ENCODE peak calls at places on chromosome 9, in eight cellular contexts. One of them, this sample, is unnamed.

GRCh38 chr9:114919611-114920010 is 10.8 kb downstream of the TNFSF8 start:
- DNase-seq in endothelial cell: no peak
- DNase-seq in erythroblast: no peak
- DNase-seq in neural progenitor cell: no peak
- DNase-seq in stimulated activated CD4-positive, alpha-beta T cell treated with anti-CD3 and anti-CD28 coated beads, Interleukin-1b, Interleukin-23, amount 100 ng/mL, for 48 hours: peak; percentile 33
- DNase-seq in activated CD4-positive, alpha-beta memory T cell treated with anti-CD3 and anti-CD28 coated beads for 36 hours: peak; percentile 68
- DNase-seq in stimulated activated CD8-positive, alpha-beta memory T cell treated with anti-CD3 and anti-CD28 coated beads, Interleukin-2, amount 100 ng/mL, for 48 hours: no peak
- DNase-seq in stimulated activated naive B cell treated with anti-CD40 and anti-IgM and Interleukin-4, amounts not matched to agents 10 μg/mL and 1 μg/mL and 100 μg/mL, for 72 hours: no peak
- DNase-seq in this sample: no peak

GRCh38 chr9:124340219-124341069 is 74.8 kb downstream of the PSMB7 start:
- DNase-seq in endothelial cell: no peak
- DNase-seq in erythroblast: no peak
- DNase-seq in neural progenitor cell: no peak
- DNase-seq in stimulated activated CD4-positive, alpha-beta T cell treated with anti-CD3 and anti-CD28 coated beads, Interleukin-1b, Interleukin-23, amount 100 ng/mL, for 48 hours: no peak
- DNase-seq in activated CD4-positive, alpha-beta memory T cell treated with anti-CD3 and anti-CD28 coated beads for 36 hours: no peak
- DNase-seq in stimulated activated CD8-positive, alpha-beta memory T cell treated with anti-CD3 and anti-CD28 coated beads, Interleukin-2, amount 100 ng/mL, for 48 hours: no peak
- DNase-seq in stimulated activated naive B cell treated with anti-CD40 and anti-IgM and Interleukin-4, amounts not matched to agents 10 μg/mL and 1 μg/mL and 100 μg/mL, for 72 hours: no peak
- DNase-seq in this sample: no peak

GRCh38 chr9:128092199-128092977 is 24.4 kb downstream of the SLC25A25 start:
- DNase-seq in endothelial cell: no peak
- DNase-seq in erythroblast: no peak
- DNase-seq in neural progenitor cell: no peak
- DNase-seq in stimulated activated CD4-positive, alpha-beta T cell treated with anti-CD3 and anti-CD28 coated beads, Interleukin-1b, Interleukin-23, amount 100 ng/mL, for 48 hours: no peak
- DNase-seq in activated CD4-positive, alpha-beta memory T cell treated with anti-CD3 and anti-CD28 coated beads for 36 hours: no peak
- DNase-seq in stimulated activated CD8-positive, alpha-beta memory T cell treated with anti-CD3 and anti-CD28 coated beads, Interleukin-2, amount 100 ng/mL, for 48 hours: no peak
- DNase-seq in stimulated activated naive B cell treated with anti-CD40 and anti-IgM and Interleukin-4, amounts not matched to agents 10 μg/mL and 1 μg/mL and 100 μg/mL, for 72 hours: no peak
- DNase-seq in this sample: no peak

GRCh38 chr9:91847576-91847975 is 102.5 kb downstream of the ROR2 start:
- DNase-seq in endothelial cell: peak; percentile 30
- DNase-seq in erythroblast: no peak
- DNase-seq in neural progenitor cell: no peak
- DNase-seq in stimulated activated CD4-positive, alpha-beta T cell treated with anti-CD3 and anti-CD28 coated beads, Interleukin-1b, Interleukin-23, amount 100 ng/mL, for 48 hours: no peak
- DNase-seq in activated CD4-positive, alpha-beta memory T cell treated with anti-CD3 and anti-CD28 coated beads for 36 hours: peak; percentile 35
- DNase-seq in stimulated activated CD8-positive, alpha-beta memory T cell treated with anti-CD3 and anti-CD28 coated beads, Interleukin-2, amount 100 ng/mL, for 48 hours: no peak
- DNase-seq in stimulated activated naive B cell treated with anti-CD40 and anti-IgM and Interleukin-4, amounts not matched to agents 10 μg/mL and 1 μg/mL and 100 μg/mL, for 72 hours: no peak
- DNase-seq in this sample: no peak

GRCh38 chr9:126661521-126662251 is 48.0 kb downstream of the LMX1B start:
- DNase-seq in endothelial cell: peak; percentile 69
- DNase-seq in erythroblast: no peak
- DNase-seq in neural progenitor cell: peak; percentile 72
- DNase-seq in stimulated activated CD4-positive, alpha-beta T cell treated with anti-CD3 and anti-CD28 coated beads, Interleukin-1b, Interleukin-23, amount 100 ng/mL, for 48 hours: no peak
- DNase-seq in activated CD4-positive, alpha-beta memory T cell treated with anti-CD3 and anti-CD28 coated beads for 36 hours: no peak
- DNase-seq in stimulated activated CD8-positive, alpha-beta memory T cell treated with anti-CD3 and anti-CD28 coated beads, Interleukin-2, amount 100 ng/mL, for 48 hours: no peak
- DNase-seq in stimulated activated naive B cell treated with anti-CD40 and anti-IgM and Interleukin-4, amounts not matched to agents 10 μg/mL and 1 μg/mL and 100 μg/mL, for 72 hours: no peak
- DNase-seq in this sample: peak; percentile 82

GRCh38 chr9:136023401-136024225 is 62.4 kb upstream of the UBAC1 start:
- DNase-seq in endothelial cell: no peak
- DNase-seq in erythroblast: no peak
- DNase-seq in neural progenitor cell: no peak
- DNase-seq in stimulated activated CD4-positive, alpha-beta T cell treated with anti-CD3 and anti-CD28 coated beads, Interleukin-1b, Interleukin-23, amount 100 ng/mL, for 48 hours: no peak
- DNase-seq in activated CD4-positive, alpha-beta memory T cell treated with anti-CD3 and anti-CD28 coated beads for 36 hours: peak; percentile 2
- DNase-seq in stimulated activated CD8-positive, alpha-beta memory T cell treated with anti-CD3 and anti-CD28 coated beads, Interleukin-2, amount 100 ng/mL, for 48 hours: no peak
- DNase-seq in stimulated activated naive B cell treated with anti-CD40 and anti-IgM and Interleukin-4, amounts not matched to agents 10 μg/mL and 1 μg/mL and 100 μg/mL, for 72 hours: no peak
- DNase-seq in this sample: no peak

GRCh38 chr9:95725045-95725444 is 150.4 kb upstream of the ERCC6L2 start:
- DNase-seq in endothelial cell: no peak
- DNase-seq in erythroblast: no peak
- DNase-seq in neural progenitor cell: no peak
- DNase-seq in stimulated activated CD4-positive, alpha-beta T cell treated with anti-CD3 and anti-CD28 coated beads, Interleukin-1b, Interleukin-23, amount 100 ng/mL, for 48 hours: no peak
- DNase-seq in activated CD4-positive, alpha-beta memory T cell treated with anti-CD3 and anti-CD28 coated beads for 36 hours: no peak
- DNase-seq in stimulated activated CD8-positive, alpha-beta memory T cell treated with anti-CD3 and anti-CD28 coated beads, Interleukin-2, amount 100 ng/mL, for 48 hours: peak; percentile 8
- DNase-seq in stimulated activated naive B cell treated with anti-CD40 and anti-IgM and Interleukin-4, amounts not matched to agents 10 μg/mL and 1 μg/mL and 100 μg/mL, for 72 hours: peak; percentile 18
- DNase-seq in this sample: no peak

GRCh38 chr9:127181315-127181580 is 58.8 kb upstream of the ANGPTL2 start:
- DNase-seq in endothelial cell: no peak
- DNase-seq in erythroblast: no peak
- DNase-seq in neural progenitor cell: no peak
- DNase-seq in stimulated activated CD4-positive, alpha-beta T cell treated with anti-CD3 and anti-CD28 coated beads, Interleukin-1b, Interleukin-23, amount 100 ng/mL, for 48 hours: no peak
- DNase-seq in activated CD4-positive, alpha-beta memory T cell treated with anti-CD3 and anti-CD28 coated beads for 36 hours: no peak
- DNase-seq in stimulated activated CD8-positive, alpha-beta memory T cell treated with anti-CD3 and anti-CD28 coated beads, Interleukin-2, amount 100 ng/mL, for 48 hours: no peak
- DNase-seq in stimulated activated naive B cell treated with anti-CD40 and anti-IgM and Interleukin-4, amounts not matched to agents 10 μg/mL and 1 μg/mL and 100 μg/mL, for 72 hours: no peak
- DNase-seq in this sample: no peak

GRCh38 chr9:126545116-126545515 is 68.6 kb upstream of the LMX1B start:
- DNase-seq in endothelial cell: no peak
- DNase-seq in erythroblast: no peak
- DNase-seq in neural progenitor cell: no peak
- DNase-seq in stimulated activated CD4-positive, alpha-beta T cell treated with anti-CD3 and anti-CD28 coated beads, Interleukin-1b, Interleukin-23, amount 100 ng/mL, for 48 hours: no peak
- DNase-seq in activated CD4-positive, alpha-beta memory T cell treated with anti-CD3 and anti-CD28 coated beads for 36 hours: no peak
- DNase-seq in stimulated activated CD8-positive, alpha-beta memory T cell treated with anti-CD3 and anti-CD28 coated beads, Interleukin-2, amount 100 ng/mL, for 48 hours: no peak
- DNase-seq in stimulated activated naive B cell treated with anti-CD40 and anti-IgM and Interleukin-4, amounts not matched to agents 10 μg/mL and 1 μg/mL and 100 μg/mL, for 72 hours: no peak
- DNase-seq in this sample: no peak

GRCh38 chr9:25177858-25178257 is 500.4 kb downstream of the TUSC1 start:
- DNase-seq in endothelial cell: no peak
- DNase-seq in erythroblast: no peak
- DNase-seq in neural progenitor cell: peak; percentile 1
- DNase-seq in stimulated activated CD4-positive, alpha-beta T cell treated with anti-CD3 and anti-CD28 coated beads, Interleukin-1b, Interleukin-23, amount 100 ng/mL, for 48 hours: no peak
- DNase-seq in activated CD4-positive, alpha-beta memory T cell treated with anti-CD3 and anti-CD28 coated beads for 36 hours: no peak
- DNase-seq in stimulated activated CD8-positive, alpha-beta memory T cell treated with anti-CD3 and anti-CD28 coated beads, Interleukin-2, amount 100 ng/mL, for 48 hours: no peak
- DNase-seq in stimulated activated naive B cell treated with anti-CD40 and anti-IgM and Interleukin-4, amounts not matched to agents 10 μg/mL and 1 μg/mL and 100 μg/mL, for 72 hours: no peak
- DNase-seq in this sample: no peak

GRCh38 chr9:121692606-121693505 is 41.4 kb downstream of the DAB2IP start:
- DNase-seq in endothelial cell: no peak
- DNase-seq in erythroblast: no peak
- DNase-seq in neural progenitor cell: peak; percentile 79
- DNase-seq in stimulated activated CD4-positive, alpha-beta T cell treated with anti-CD3 and anti-CD28 coated beads, Interleukin-1b, Interleukin-23, amount 100 ng/mL, for 48 hours: no peak
- DNase-seq in activated CD4-positive, alpha-beta memory T cell treated with anti-CD3 and anti-CD28 coated beads for 36 hours: no peak
- DNase-seq in stimulated activated CD8-positive, alpha-beta memory T cell treated with anti-CD3 and anti-CD28 coated beads, Interleukin-2, amount 100 ng/mL, for 48 hours: no peak
- DNase-seq in stimulated activated naive B cell treated with anti-CD40 and anti-IgM and Interleukin-4, amounts not matched to agents 10 μg/mL and 1 μg/mL and 100 μg/mL, for 72 hours: no peak
- DNase-seq in this sample: no peak

GRCh38 chr9:110089681-110090370 is 118.1 kb downstream of the C9orf152 start:
- DNase-seq in endothelial cell: no peak
- DNase-seq in erythroblast: no peak
- DNase-seq in neural progenitor cell: no peak
- DNase-seq in stimulated activated CD4-positive, alpha-beta T cell treated with anti-CD3 and anti-CD28 coated beads, Interleukin-1b, Interleukin-23, amount 100 ng/mL, for 48 hours: no peak
- DNase-seq in activated CD4-positive, alpha-beta memory T cell treated with anti-CD3 and anti-CD28 coated beads for 36 hours: no peak
- DNase-seq in stimulated activated CD8-positive, alpha-beta memory T cell treated with anti-CD3 and anti-CD28 coated beads, Interleukin-2, amount 100 ng/mL, for 48 hours: no peak
- DNase-seq in stimulated activated naive B cell treated with anti-CD40 and anti-IgM and Interleukin-4, amounts not matched to agents 10 μg/mL and 1 μg/mL and 100 μg/mL, for 72 hours: no peak
- DNase-seq in this sample: no peak